ENCODE peak calls at places on chromosome 21, in four cellular contexts. H is naive thymus-derived CD4-positive, alpha-beta T cell; S is fibroblast of lung; M is prostate gland. C is an unnamed sample. For H3K4me1, the result is how much of the 10 kb centered on the place peaks cover.

GRCh38 chr21:32949701-32950100 is 76.0 kb upstream of the OLIG2 start:
- DNase-seq in H (no peak), M (no peak), S (no peak), C (no peak)

GRCh38 chr21:38434913-38435533 is 63.3 kb downstream of the ERG start:
- DNase-seq in M (no peak), H (no peak), S (peak), C (peak)

GRCh38 chr21:33892853-33893252 is 22.8 kb downstream of the ATP5PO start:
- DNase-seq in S (no peak), H (no peak), M (no peak), C (no peak)

GRCh38 chr21:45430521-45431501 is 25.8 kb downstream of the COL18A1 start:
- DNase-seq in S (peak), M (no peak), H (no peak), C (no peak)

GRCh38 chr21:46424621-46425020 is 34.1 kb upstream of the DIP2A start:
- DNase-seq in S (no peak), M (no peak), H (peak), C (no peak)

GRCh38 chr21:35995522-35996088 is 64.7 kb downstream of the SETD4 start:
- DNase-seq in H (no peak), M (no peak), S (no peak), C (no peak)

GRCh38 chr21:39111928-39112327 is 71.3 kb downstream of the PSMG1 start:
- DNase-seq in H (no peak), S (peak), M (no peak), C (no peak)

GRCh38 chr21:17921579-17922530 is 102.7 kb upstream of the C21orf91 start:
- DNase-seq in H (no peak), M (peak), S (peak), C (no peak)

GRCh38 chr21:33063365-33063883 is 6.5 kb upstream of the OLIG1 start:
- DNase-seq in M (no peak), S (no peak), H (no peak), C (no peak)

DNA sequence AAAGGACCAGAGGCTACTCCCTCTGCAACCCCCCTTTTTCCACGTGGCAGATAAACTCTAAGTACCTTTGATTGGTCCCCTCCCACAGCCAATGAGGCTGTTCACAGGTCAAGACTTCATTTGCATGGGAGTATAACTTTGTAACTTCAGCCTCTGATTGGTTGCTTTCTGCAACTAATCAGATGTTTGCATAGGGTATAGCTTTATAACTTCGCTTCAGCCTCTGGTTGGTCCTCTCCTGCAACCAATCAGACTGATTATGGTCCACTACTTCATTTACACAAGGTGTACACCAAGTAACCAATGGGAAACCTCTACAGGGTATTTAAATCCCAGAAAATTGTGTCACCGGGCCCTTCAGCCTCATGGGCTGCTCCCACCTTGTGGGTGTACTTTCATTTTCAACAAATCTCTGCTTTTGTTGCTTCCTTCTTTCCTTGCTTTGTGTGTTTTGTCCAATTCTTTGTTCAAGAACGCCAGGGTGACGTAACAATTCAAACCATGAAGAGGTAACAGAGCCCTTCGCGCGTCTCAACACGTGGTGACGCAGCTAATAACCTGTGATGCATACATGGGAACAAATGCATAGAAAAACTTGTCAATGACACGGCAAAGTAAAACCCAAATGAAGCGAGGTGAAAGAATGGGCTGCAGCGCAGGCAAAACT is 47.2 kb downstream of the VPS26C start:
- DNase-seq in S (no peak), H (peak), M (no peak), C (no peak)
- H3K4me3 ChIP-seq in S (peak), H (peak), M (peak), C (peak)

DNA sequence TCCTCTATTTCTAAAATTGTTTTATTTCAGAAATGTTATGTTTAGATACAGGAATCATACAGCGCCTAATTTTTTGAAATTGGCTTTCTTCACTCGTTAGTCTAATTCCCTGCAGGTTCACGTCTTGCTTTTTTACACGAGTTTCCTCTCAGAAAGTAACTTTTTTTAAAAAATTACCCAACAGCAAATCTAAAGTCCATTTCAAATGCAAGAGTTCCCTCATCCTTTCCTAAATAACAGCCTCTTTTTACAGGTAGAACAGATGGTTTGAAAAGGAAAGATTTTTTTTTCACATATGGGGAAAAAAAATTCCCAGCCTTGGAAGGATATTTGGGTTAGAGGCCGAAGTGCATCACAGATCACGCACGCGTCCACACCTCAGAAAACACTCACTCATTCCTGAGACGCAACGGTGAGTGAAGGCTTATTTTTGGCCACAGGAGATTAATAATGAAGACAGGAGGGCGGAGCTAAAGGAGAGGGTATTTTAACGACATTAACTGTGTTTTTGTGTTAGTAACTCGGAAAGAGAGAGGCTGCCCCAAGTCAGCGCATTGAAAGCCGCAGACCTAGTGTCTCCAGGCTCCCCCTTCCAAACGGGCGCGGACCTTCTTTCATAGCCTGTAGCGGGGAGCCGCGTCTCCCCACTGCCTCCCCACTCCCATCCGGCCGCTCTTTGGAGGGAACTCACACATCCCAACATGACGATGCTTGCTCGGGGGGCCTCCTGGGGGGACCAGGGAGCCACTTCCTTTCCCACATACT is 936 bp upstream of the RIPK4 start:
- DNase-seq in M (no peak), S (no peak), H (no peak), C (no peak)
- H3K4me1 ChIP-seq in M (under half), S (under half), H (under half), C (under half)

GRCh38 chr21:25564349-25564948 is 42.8 kb downstream of the MRPL39 start:
- DNase-seq in H (no peak), S (no peak), M (no peak), C (no peak)

GRCh38 chr21:25562660-25563059 is 44.6 kb downstream of the MRPL39 start:
- DNase-seq in M (no peak), H (no peak), S (peak), C (no peak)

GRCh38 chr21:25560151-25560783 is 47.0 kb downstream of the MRPL39 start:
- DNase-seq in H (no peak), M (no peak), S (peak), C (no peak)

GRCh38 chr21:25563399-25564116 is 43.7 kb downstream of the MRPL39 start:
- DNase-seq in M (no peak), H (no peak), S (peak), C (no peak)

DNA sequence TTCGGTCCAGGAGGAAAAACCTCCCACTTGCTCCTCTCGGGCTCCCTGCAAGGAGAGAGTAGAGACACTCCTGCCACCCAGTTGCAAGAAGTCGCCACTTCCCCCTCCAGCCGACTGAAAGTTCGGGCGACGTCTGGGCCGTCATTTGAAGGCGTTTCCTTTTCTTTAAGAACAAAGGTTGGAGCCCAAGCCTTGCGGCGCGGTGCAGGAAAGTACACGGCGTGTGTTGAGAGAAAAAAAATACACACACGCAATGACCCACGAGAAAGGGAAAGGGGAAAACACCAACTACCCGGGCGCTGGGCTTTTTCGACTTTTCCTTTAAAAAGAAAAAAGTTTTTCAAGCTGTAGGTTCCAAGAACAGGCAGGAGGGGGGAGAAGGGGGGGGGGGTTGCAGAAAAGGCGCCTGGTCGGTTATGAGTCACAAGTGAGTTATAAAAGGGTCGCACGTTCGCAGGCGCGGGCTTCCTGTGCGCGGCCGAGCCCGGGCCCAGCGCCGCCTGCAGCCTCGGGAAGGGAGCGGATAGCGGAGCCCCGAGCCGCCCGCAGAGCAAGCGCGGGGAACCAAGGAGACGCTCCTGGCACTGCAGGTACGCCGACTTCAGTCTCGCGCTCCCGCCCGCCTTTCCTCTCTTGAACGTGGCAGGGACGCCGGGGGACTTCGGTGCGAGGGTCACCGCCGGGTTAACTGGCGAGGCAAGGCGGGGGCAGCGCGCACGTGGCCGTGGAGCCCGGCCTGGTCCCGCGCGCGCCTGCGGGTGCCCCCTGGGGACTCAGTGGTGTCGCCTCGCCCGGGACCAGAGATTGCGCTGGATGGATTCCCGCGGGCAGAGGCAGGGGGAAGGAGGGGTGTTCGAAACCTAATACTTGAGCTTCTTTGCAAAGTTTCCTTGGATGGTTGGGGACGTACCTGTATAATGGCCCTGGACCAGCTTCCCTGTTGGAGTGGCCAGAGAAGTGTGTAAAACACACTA is 45.3 kb downstream of the MRPL39 start:
- DNase-seq in M (no peak), S (peak), H (peak), C (peak)
- H3K4me3 ChIP-seq in M (peak), S (peak), H (peak), C (peak)

GRCh38 chr21:42417533-42417932 is 13.8 kb downstream of the UBASH3A start:
- DNase-seq in M (no peak), H (peak), S (no peak), C (no peak)

GRCh38 chr21:42419845-42420244 is 16.1 kb downstream of the UBASH3A start:
- DNase-seq in S (no peak), M (no peak), H (no peak), C (no peak)

GRCh38 chr21:42423197-42423675 is 19.5 kb downstream of the UBASH3A start:
- DNase-seq in M (no peak), H (no peak), S (no peak), C (no peak)

GRCh38 chr21:42423685-42424084 is 20.0 kb downstream of the UBASH3A start:
- DNase-seq in M (no peak), S (no peak), H (no peak), C (no peak)

DNA sequence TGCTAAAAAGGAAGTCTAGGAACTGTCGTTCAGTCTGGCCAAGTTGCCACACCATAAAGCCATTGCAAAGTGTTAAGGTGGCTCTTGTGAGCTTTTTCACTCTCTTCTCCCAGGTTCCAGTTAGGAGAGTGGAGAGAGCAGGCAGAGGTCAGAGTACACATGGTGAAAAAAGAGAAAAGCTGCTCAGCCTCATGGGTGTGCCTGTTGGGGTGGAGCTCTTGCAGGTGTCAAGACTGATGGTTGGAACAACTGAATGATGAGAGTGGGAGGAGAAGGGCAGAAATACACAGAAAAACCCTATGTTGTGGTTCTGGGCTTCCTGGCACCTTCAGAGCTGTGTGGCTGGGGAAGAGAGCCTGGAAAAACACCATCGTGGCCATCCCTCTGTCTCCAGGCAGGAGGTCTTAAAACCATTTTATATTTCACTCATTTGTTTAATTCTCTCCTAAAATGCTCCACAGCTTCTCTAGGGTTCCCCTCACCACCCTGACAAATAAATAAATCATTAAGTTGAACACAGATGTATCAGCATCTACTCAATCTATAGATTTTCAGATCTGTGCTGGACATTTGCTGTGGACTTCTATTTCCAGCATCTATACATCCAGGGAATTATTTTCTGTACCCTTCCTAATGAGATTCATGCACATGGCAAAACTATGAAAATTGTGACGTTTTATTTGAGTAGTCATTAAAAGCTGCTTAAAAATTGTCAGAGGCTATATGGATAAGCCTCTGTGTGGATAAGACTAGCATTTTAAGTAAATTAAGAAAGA is 17.5 kb downstream of the UBASH3A start:
- DNase-seq in M (no peak), H (no peak), S (no peak), C (no peak)
- H3K4me1 ChIP-seq in M (under half), H (half or more), S (under half), C (under half)

DNA sequence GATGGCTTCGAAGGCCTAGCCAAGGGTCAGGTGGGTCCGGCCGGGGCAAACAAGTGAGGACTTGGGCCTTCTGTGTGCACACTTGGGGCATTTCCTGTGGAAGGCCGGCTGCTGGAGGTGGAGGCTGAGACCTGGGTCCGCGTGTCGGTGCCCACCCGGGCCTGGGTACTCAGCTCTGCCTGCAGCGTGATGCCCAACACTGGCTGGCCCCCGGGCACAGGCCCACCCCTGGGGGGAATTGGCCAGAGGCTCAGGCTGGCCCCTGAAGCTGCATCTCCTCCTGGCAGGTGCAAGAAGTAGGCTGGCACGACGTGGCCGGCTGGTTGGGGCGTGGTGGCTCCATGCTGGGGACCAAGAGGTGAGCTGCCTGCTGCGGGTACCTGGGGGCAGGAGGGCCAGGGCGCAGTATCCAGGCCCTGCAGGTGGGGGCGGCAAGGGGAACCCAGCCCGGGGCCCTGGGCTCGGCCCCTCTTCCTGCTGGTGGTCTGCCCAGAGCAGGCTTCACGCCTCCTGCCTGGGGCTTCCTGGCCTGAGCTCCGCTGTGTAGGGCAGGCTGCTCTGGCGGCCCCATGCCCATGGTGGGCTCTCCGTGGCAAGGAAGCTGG is 17.2 kb downstream of the CFAP410 start:
- DNase-seq in H (no peak), M (no peak), S (no peak), C (no peak)
- H3K4me3 ChIP-seq in H (no peak), M (no peak), S (no peak), C (no peak)

DNA sequence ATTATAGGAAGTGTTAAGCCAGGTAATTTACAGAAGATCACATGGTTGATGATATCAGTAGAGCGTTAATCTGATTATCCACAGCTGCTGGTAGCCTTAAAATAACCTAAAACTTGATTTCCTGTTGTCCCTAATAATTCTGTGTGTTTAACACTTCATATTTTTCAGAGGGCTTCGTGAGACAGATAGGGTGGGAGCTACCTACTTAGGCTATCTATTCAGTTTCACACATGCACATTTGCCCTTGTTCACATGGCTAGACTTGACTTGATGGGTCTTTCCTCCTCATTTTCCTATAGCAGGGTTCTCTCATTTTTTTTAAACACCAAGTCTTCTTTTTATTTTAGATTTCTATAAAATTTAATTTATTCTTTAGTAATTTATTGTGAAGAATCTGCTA is 11.0 kb downstream of the BACH1 start:
- DNase-seq in M (no peak), S (no peak), H (no peak), C (no peak)
- H3K4me1 ChIP-seq in M (under half), S (under half), H (under half), C (under half)

DNA sequence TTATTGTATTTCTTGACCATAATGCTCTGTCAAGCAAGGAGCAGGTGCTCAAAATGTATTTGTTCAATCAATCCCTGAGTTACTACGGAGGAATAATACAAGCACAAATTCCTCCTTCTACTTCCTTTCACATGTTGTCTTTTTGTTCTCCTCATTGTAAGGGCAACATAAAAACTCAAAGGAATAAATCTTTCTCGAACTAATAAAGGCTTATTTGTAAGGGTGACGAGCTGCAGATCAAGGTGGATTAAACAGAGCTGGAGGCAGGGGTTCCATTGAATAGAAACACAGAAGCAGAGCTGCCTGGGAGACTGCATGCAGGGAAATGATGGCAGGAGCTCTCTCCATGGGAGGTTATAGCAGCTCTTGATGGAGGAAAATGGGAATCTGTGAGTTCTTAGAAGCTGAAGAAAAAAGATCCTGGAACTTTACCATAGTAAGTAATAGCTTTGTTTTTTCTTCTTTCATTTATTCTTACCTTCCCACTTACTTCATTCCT is 160.2 kb downstream of the CYYR1 start:
- DNase-seq in H (no peak), S (no peak), M (no peak), C (no peak)
- H3K4me3 ChIP-seq in H (no peak), S (no peak), M (no peak), C (no peak)

GRCh38 chr21:42850463-42850862 is 28.9 kb downstream of the WDR4 start:
- DNase-seq in M (no peak), H (no peak), S (no peak), C (no peak)
- H3K4me1 ChIP-seq in M (under half), H (under half), S (under half), C (under half)